ENCODE peak calls at places on chromosomes 6 and 20, in five cellular contexts. J is GM20000; W is skeletal muscle cell; Q is stimulated activated naive CD8-positive, alpha-beta T cell treated with anti-CD3 and anti-CD28 coated beads, Interleukin-15, amount 100 ng/mL, for 72 hours; O is activated T-cell treated with anti-CD3 and anti-CD28 coated beads, Interleukin-2, amount 50 U/mL, for 1 hour. N is an unnamed sample.
A peak's percentile ranks its signal among the peaks of the same experiment; 100 is the strongest.

GRCh38 chr6:43990275-43990626 is 137.0 kb downstream of the MRPL14 start:
- DNase-seq in J (no peak), W (no peak), Q (no peak), O (no peak), N (no peak)

GRCh38 chr6:150876598-150876997 is 11.1 kb downstream of the MTHFD1L start:
- DNase-seq in J (no peak), W (peak; percentile 45), Q (no peak), O (no peak), N (no peak)

GRCh38 chr6:99424761-99425646 is at the start of gene PNISR:
- DNase-seq in J (peak; percentile 84), W (peak; percentile 98), Q (peak; percentile 85), O (peak; percentile 82), N (peak; percentile 87)

GRCh38 chr6:23218751-23219150 is 649.4 kb downstream of the HDGFL1 start:
- DNase-seq in J (no peak), W (peak; percentile 2), Q (no peak), O (no peak), N (no peak)

GRCh38 chr6:144314562-144314961 is 29.4 kb downstream of the UTRN start:
- DNase-seq in J (no peak), W (no peak), Q (no peak), O (no peak), N (no peak)

GRCh38 chr6:110140650-110141049 is 38.8 kb downstream of the WASF1 start:
- DNase-seq in J (no peak), W (peak; percentile 69), Q (no peak), O (no peak), N (no peak)

GRCh38 chr20:57902478-57902877 is 192.7 kb upstream of the PMEPA1 start:
- DNase-seq in J (peak; percentile 17), W (peak; percentile 2), Q (no peak), O (no peak), N (no peak)

GRCh38 chr20:11067359-11067758 is 393.6 kb upstream of the JAG1 start:
- DNase-seq in J (no peak), W (no peak), Q (no peak), O (no peak), N (no peak)

GRCh38 chr20:36391955-36392354 is 85.8 kb downstream of the DLGAP4 start:
- DNase-seq in J (no peak), W (no peak), Q (no peak), O (no peak), N (no peak)

GRCh38 chr6:134318396-134319281 is 727 bp upstream of the SGK1 start:
- DNase-seq in J (no peak), W (no peak), Q (no peak), O (no peak), N (no peak)

GRCh38 chr6:130366011-130366963 is at the start of gene TMEM200A:
- DNase-seq in J (peak; percentile 42), W (no peak), Q (peak; percentile 23), O (peak; percentile 48), N (no peak)

N was measured in activated T-helper 2 cell treated with anti-CD3 and anti-CD28 coated beads, Interferon-gamma antibody, Interleukin-2, Interleukin-4, amounts not matched to agents 10 μg/mL and 5 μg/mL and 100 μg/mL, durations not matched to agents 14 hours and 24 hours and 36 hours.